ENCODE peak calls at places on chromosome 21, in eight cellular contexts. A, I, G, J, S, Z, Y and U are unnamed samples.

GRCh38 chr21:36798461-36798860 is 99.5 kb downstream of the SIM2 start:
- DNase-seq in A (no peak), I (no peak), G (no peak), J (no peak), S (no peak), Z (no peak), Y (no peak), U (no peak)

GRCh38 chr21:34333150-34333739 is 30.6 kb upstream of the KCNE2 start:
- DNase-seq in A (no peak), I (no peak), G (no peak), J (no peak), S (no peak), Z (peak), Y (no peak), U (no peak)

GRCh38 chr21:45436371-45437040 is 31.5 kb downstream of the COL18A1 start:
- DNase-seq in A (no peak), I (no peak), G (no peak), J (no peak), S (no peak), Z (no peak), Y (no peak), U (no peak)

GRCh38 chr21:15057290-15057689 is 7.5 kb downstream of the NRIP1 start:
- DNase-seq in A (no peak), I (no peak), G (no peak), J (no peak), S (no peak), Z (no peak), Y (no peak), U (no peak)

GRCh38 chr21:37463083-37463780 is 96.7 kb downstream of the DYRK1A start:
- DNase-seq in A (peak), I (no peak), G (peak), J (no peak), S (no peak), Z (peak), Y (no peak), U (no peak)

GRCh38 chr21:29078884-29079765 is 5.7 kb upstream of the CCT8 start:
- DNase-seq in A (no peak), I (peak), G (no peak), J (no peak), S (no peak), Z (peak), Y (no peak), U (no peak)

GRCh38 chr21:34204481-34205439 is 131.4 kb downstream of the MRPS6 start:
- DNase-seq in A (no peak), I (no peak), G (peak), J (no peak), S (no peak), Z (no peak), Y (peak), U (no peak)

GRCh38 chr21:18782721-18783120 is 379.1 kb upstream of the TMPRSS15 start:
- DNase-seq in A (no peak), I (no peak), G (no peak), J (no peak), S (no peak), Z (no peak), Y (no peak), U (no peak)

GRCh38 chr21:45128613-45129226 is 54.3 kb downstream of the ADARB1 start:
- DNase-seq in A (peak), I (peak), G (peak), J (peak), S (no peak), Z (peak), Y (peak), U (no peak)

GRCh38 chr21:45542242-45542666 is at the start of gene SLC19A1:
- DNase-seq in A (no peak), I (peak), G (peak), J (peak), S (peak), Z (no peak), Y (peak), U (peak)

GRCh38 chr21:15749045-15749867 is 19.5 kb downstream of the USP25 start:
- DNase-seq in A (no peak), I (no peak), G (no peak), J (no peak), S (no peak), Z (peak), Y (no peak), U (no peak)

GRCh38 chr21:33917421-33917820 is 1.8 kb upstream of the ATP5PO start:
- DNase-seq in A (no peak), I (no peak), G (no peak), J (no peak), S (no peak), Z (no peak), Y (no peak), U (no peak)

GRCh38 chr21:45220714-45221113 is 67.0 kb downstream of the POFUT2 start:
- DNase-seq in A (no peak), I (no peak), G (no peak), J (no peak), S (no peak), Z (no peak), Y (no peak), U (no peak)

GRCh38 chr21:28794341-28794970 is 198.2 kb downstream of the LTN1 start:
- DNase-seq in A (no peak), I (no peak), G (no peak), J (no peak), S (no peak), Z (no peak), Y (no peak), U (no peak)

GRCh38 chr21:44072111-44072510 is 35.1 kb upstream of the PWP2 start:
- DNase-seq in A (no peak), I (no peak), G (no peak), J (no peak), S (no peak), Z (no peak), Y (no peak), U (no peak)

GRCh38 chr21:34728479-34728878 is 59.7 kb downstream of the CLIC6 start:
- DNase-seq in A (no peak), I (no peak), G (no peak), J (no peak), S (no peak), Z (no peak), Y (no peak), U (no peak)

GRCh38 chr21:44065428-44065827 is 41.8 kb upstream of the PWP2 start:
- DNase-seq in A (no peak), I (peak), G (no peak), J (no peak), S (peak), Z (peak), Y (peak), U (no peak)

GRCh38 chr21:44742418-44743153 is 31.2 kb upstream of the TSPEAR start:
- DNase-seq in A (no peak), I (no peak), G (no peak), J (no peak), S (no peak), Z (no peak), Y (no peak), U (no peak)

GRCh38 chr21:46069719-46070279 is 28.1 kb upstream of the COL6A2 start:
- DNase-seq in A (no peak), I (no peak), G (no peak), J (no peak), S (no peak), Z (no peak), Y (peak), U (peak)

GRCh38 chr21:25790122-25790951 is 55.6 kb downstream of the GABPA start:
- DNase-seq in A (peak), I (peak), G (no peak), J (no peak), S (no peak), Z (peak), Y (no peak), U (no peak)
- TF ChIP-seq CTCF in A (peak), I (peak), G (peak), J (peak), S (no peak), Z (peak), Y (no peak), U (peak)

GRCh38 chr21:41673596-41674335 is 93.1 kb downstream of the RIPK4 start:
- DNase-seq in A (no peak), I (no peak), G (no peak), J (no peak), S (peak), Z (no peak), Y (no peak), U (no peak)
- TF ChIP-seq CTCF in A (no peak), I (no peak), G (no peak), J (no peak), S (no peak), Z (no peak), Y (no peak), U (no peak)

GRCh38 chr21:41074607-41075184 is 93.3 kb upstream of the BACE2 start:
- DNase-seq in A (no peak), I (no peak), G (no peak), J (no peak), S (no peak), Z (no peak), Y (no peak), U (no peak)

GRCh38 chr21:41068411-41069304 is 99.3 kb upstream of the BACE2 start:
- DNase-seq in A (peak), I (peak), G (peak), J (peak), S (peak), Z (peak), Y (peak), U (peak)

GRCh38 chr21:41069305-41069642 is 98.7 kb upstream of the BACE2 start:
- DNase-seq in A (no peak), I (no peak), G (no peak), J (no peak), S (no peak), Z (no peak), Y (no peak), U (no peak)

GRCh38 chr21:41075668-41076463 is 92.1 kb upstream of the BACE2 start:
- DNase-seq in A (no peak), I (no peak), G (no peak), J (no peak), S (no peak), Z (no peak), Y (no peak), U (no peak)

GRCh38 chr21:41071410-41071809 is 96.5 kb upstream of the BACE2 start:
- DNase-seq in A (no peak), I (peak), G (peak), J (no peak), S (no peak), Z (no peak), Y (no peak), U (no peak)
- TF ChIP-seq CTCF in A (peak), I (no peak), G (no peak), J (no peak), S (no peak), Z (no peak), Y (no peak), U (peak)

GRCh38 chr21:39318091-39318959 is 4.9 kb upstream of the BRWD1 start:
- DNase-seq in A (no peak), I (no peak), G (no peak), J (no peak), S (no peak), Z (no peak), Y (no peak), U (no peak)

GRCh38 chr21:39321424-39321823 is 8.0 kb upstream of the BRWD1 start:
- DNase-seq in A (no peak), I (no peak), G (no peak), J (no peak), S (no peak), Z (no peak), Y (no peak), U (no peak)

GRCh38 chr21:39317134-39318090 is 4.0 kb upstream of the BRWD1 start:
- DNase-seq in A (no peak), I (peak), G (no peak), J (no peak), S (no peak), Z (no peak), Y (no peak), U (no peak)

GRCh38 chr21:39319814-39320332 is 6.4 kb upstream of the BRWD1 start:
- DNase-seq in A (no peak), I (no peak), G (no peak), J (no peak), S (no peak), Z (no peak), Y (no peak), U (no peak)

GRCh38 chr21:39319251-39319756 is 5.9 kb upstream of the BRWD1 start:
- DNase-seq in A (no peak), I (no peak), G (no peak), J (peak), S (no peak), Z (no peak), Y (no peak), U (no peak)
- TF ChIP-seq CTCF in A (no peak), I (no peak), G (no peak), J (no peak), S (no peak), Z (no peak), Y (no peak), U (no peak)